ENCODE peak calls at places on chromosome 21, in six cellular contexts. V is uterus, A is endodermal cell, R is A673, D is PC-3, M is ovary. S is an unnamed sample.

GRCh38 chr21:32393677-32394001 is 827 bp upstream of the URB1 start:
- DNase-seq in V (no peak), A (no peak), R (no peak), D (no peak), M (no peak), S (no peak)

GRCh38 chr21:40616377-40616704 is 230.6 kb downstream of the DSCAM start:
- DNase-seq in V (no peak), A (no peak), R (no peak), D (no peak), M (no peak), S (no peak)

GRCh38 chr21:32463367-32463766 is 50.9 kb downstream of the EVA1C start:
- DNase-seq in V (peak), A (no peak), R (peak), D (peak), M (no peak), S (peak)

GRCh38 chr21:32088471-32088870 is 190.4 kb downstream of the MIS18A start:
- DNase-seq in V (no peak), A (no peak), R (no peak), D (no peak), M (no peak), S (no peak)

GRCh38 chr21:45460611-45461368 is 55.8 kb downstream of the COL18A1 start:
- DNase-seq in V (no peak), A (no peak), R (peak), D (peak), M (no peak), S (no peak)

GRCh38 chr21:41059871-41060270 is 108.1 kb upstream of the BACE2 start:
- DNase-seq in V (no peak), A (no peak), R (no peak), D (no peak), M (no peak), S (no peak)

GRCh38 chr21:20999567-21000169 is 1.5 kb downstream of the NCAM2 start:
- DNase-seq in V (no peak), A (peak), R (peak), D (peak), M (no peak), S (no peak)

GRCh38 chr21:41631564-41632461 is 123.9 kb upstream of the TMPRSS2 start:
- DNase-seq in V (no peak), A (no peak), R (no peak), D (peak), M (no peak), S (no peak)

GRCh38 chr21:42398414-42399030 is 2.7 kb upstream of the TMPRSS3 start:
- DNase-seq in V (no peak), A (no peak), R (no peak), D (no peak), M (no peak), S (no peak)

GRCh38 chr21:46154955-46155513 is 345 bp downstream of the FTCD start:
- DNase-seq in V (no peak), A (peak), R (no peak), D (no peak), M (peak), S (peak)

GRCh38 chr21:34073749-34074282 is 438 bp downstream of the MRPS6 start:
- DNase-seq in V (no peak), A (peak), R (peak), D (peak), M (peak), S (no peak)

GRCh38 chr21:34029724-34030528 is 43.5 kb upstream of the MRPS6 start:
- DNase-seq in V (peak), A (peak), R (peak), D (peak), M (no peak), S (no peak)

GRCh38 chr21:45957986-45958610 is 23.5 kb upstream of the COL6A1 start:
- DNase-seq in V (peak), A (no peak), R (no peak), D (no peak), M (peak), S (peak)

GRCh38 chr21:43692949-43693348 is 26.0 kb upstream of the PDXK start:
- DNase-seq in V (no peak), A (no peak), R (no peak), D (no peak), M (no peak), S (no peak)

GRCh38 chr21:43345746-43346409 is 81.1 kb downstream of the SIK1 start:
- DNase-seq in V (no peak), A (no peak), R (no peak), D (peak), M (no peak), S (no peak)

GRCh38 chr21:14403681-14404318 is 20.9 kb upstream of the HSPA13 start:
- DNase-seq in V (no peak), A (no peak), R (peak), D (peak), M (no peak), S (no peak)

GRCh38 chr21:24634749-24635148 is 972.5 kb downstream of the MRPL39 start:
- DNase-seq in V (no peak), A (no peak), R (no peak), D (no peak), M (no peak), S (no peak)

GRCh38 chr21:46650476-46651098 is 15.1 kb downstream of the PRMT2 start:
- DNase-seq in V (no peak), A (no peak), R (no peak), D (no peak), M (no peak), S (no peak)

GRCh38 chr21:44093761-44094160 is 13.4 kb upstream of the PWP2 start:
- DNase-seq in V (no peak), A (no peak), R (no peak), D (no peak), M (no peak), S (peak)

GRCh38 chr21:42279341-42279871 is 35.8 kb downstream of the TFF3 start:
- DNase-seq in V (no peak), A (no peak), R (no peak), D (no peak), M (no peak), S (no peak)

GRCh38 chr21:23639726-23640125 is 1967.6 kb downstream of the MRPL39 start:
- DNase-seq in V (no peak), A (no peak), R (no peak), D (peak), M (no peak), S (no peak)

GRCh38 chr21:42568834-42569731 is 55.4 kb downstream of the SLC37A1 start:
- DNase-seq in V (peak), A (peak), R (no peak), D (no peak), M (no peak), S (peak)

GRCh38 chr21:43727571-43728466 is 8.9 kb downstream of the PDXK start:
- DNase-seq in V (peak), A (peak), R (no peak), D (peak), M (peak), S (no peak)

GRCh38 chr21:18049461-18049860 is 195.2 kb upstream of the CHODL start:
- DNase-seq in V (no peak), A (no peak), R (no peak), D (no peak), M (no peak), S (no peak)

GRCh38 chr21:31557421-31557955 is 102.0 kb upstream of the SOD1 start:
- DNase-seq in V (no peak), A (peak), R (no peak), D (no peak), M (no peak), S (no peak)

GRCh38 chr21:33300701-33301631 is 23.8 kb upstream of the IFNAR1 start:
- DNase-seq in V (no peak), A (no peak), R (no peak), D (peak), M (no peak), S (no peak)

GRCh38 chr21:45322960-45323461 is 35.3 kb upstream of the POFUT2 start:
- DNase-seq in V (peak), A (peak), R (no peak), D (no peak), M (peak), S (peak)

GRCh38 chr21:45607922-45608295 is 35.6 kb upstream of the PCBP3 start:
- DNase-seq in V (no peak), A (peak), R (no peak), D (no peak), M (no peak), S (peak)

GRCh38 chr21:42171091-42172053 is 47.6 kb upstream of the ABCG1 start:
- DNase-seq in V (no peak), A (peak), R (no peak), D (peak), M (no peak), S (no peak)

GRCh38 chr21:44687671-44688070 is 5.7 kb upstream of the KRTAP12-1 start:
- DNase-seq in V (no peak), A (no peak), R (no peak), D (no peak), M (no peak), S (no peak)

GRCh38 chr21:29418813-29419212 is 120.1 kb downstream of the BACH1 start:
- DNase-seq in V (no peak), A (no peak), R (no peak), D (no peak), M (no peak), S (no peak)

GRCh38 chr21:29419422-29419821 is 120.7 kb downstream of the BACH1 start:
- DNase-seq in V (no peak), A (no peak), R (no peak), D (no peak), M (no peak), S (no peak)

GRCh38 chr21:29416268-29416667 is 117.5 kb downstream of the BACH1 start:
- DNase-seq in V (no peak), A (no peak), R (no peak), D (peak), M (no peak), S (no peak)

GRCh38 chr21:29413683-29414082 is 115.0 kb downstream of the BACH1 start:
- DNase-seq in V (no peak), A (no peak), R (no peak), D (no peak), M (no peak), S (no peak)
- H3K27ac ChIP-seq in V (no peak), A (no peak), R (no peak), D (no peak), M (no peak), S (no peak)

DNA sequence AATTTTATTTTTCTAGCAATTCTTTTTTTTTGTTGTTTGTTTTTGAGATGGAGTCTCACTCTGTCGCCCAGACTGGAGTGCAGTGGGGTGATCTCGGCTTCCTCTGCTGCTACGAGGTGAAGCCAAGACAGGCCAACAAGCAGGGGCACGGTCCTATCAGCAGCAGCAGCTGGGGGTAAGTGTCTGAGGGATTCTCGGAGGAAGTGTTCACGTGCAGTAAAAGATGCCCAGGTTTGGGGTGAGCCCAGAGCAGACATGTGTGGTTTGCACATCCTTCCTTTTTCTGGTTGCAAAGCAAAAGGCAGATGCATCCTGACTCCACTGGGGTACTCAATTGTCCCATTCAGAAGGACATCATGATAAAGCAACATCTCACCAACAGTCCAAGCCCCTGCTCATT is 27.7 kb downstream of the PIGP start:
- DNase-seq in V (no peak), A (no peak), R (no peak), D (no peak), M (no peak), S (no peak)
- TF ChIP-seq CTCF in V (no peak), A (no peak), R (no peak), D (no peak), M (no peak), S (no peak)

DNA sequence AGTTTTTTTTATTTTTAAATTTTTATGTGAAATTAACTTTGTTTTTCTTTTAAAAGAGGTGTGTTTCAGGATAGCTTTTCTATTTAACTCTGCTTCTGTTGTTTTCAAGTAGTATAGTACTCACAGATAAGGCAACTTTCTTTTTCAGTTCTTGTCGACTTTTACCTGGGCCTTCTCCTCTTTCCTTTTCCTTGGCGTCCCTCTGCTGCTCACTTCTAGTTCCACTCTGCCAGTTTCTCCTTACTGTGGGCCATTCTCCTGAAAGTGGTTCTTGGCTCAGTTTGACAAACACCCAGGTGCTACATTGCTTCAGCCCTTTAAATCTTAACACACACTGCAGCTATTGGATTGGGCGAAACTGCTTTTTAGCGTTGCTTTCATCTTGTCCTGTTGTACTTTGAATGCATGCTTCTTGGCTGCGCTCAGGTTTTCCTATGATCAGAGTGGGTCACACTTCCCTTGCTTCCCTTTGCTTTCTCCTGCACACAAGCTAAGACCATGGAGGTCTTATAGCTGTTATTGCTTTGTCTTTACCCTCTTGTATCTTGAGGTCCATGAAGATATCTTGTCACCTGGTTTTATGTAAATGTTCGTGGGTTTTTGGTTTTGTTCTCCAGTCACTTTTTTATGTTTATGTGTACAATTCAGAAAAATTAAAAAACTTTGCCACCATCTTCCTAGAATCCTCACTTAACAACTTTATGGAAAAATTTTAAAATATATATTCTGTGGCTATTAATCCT is 21.6 kb downstream of the GABPA start:
- DNase-seq in V (no peak), A (no peak), R (no peak), D (no peak), M (no peak), S (no peak)
- H3K27ac ChIP-seq in V (no peak), A (no peak), R (no peak), D (no peak), M (no peak), S (no peak)

GRCh38 chr21:39375446-39375845 is 26.6 kb upstream of the HMGN1 start:
- DNase-seq in V (no peak), A (no peak), R (no peak), D (no peak), M (no peak), S (no peak)

GRCh38 chr21:39377444-39378050 is 28.7 kb upstream of the HMGN1 start:
- DNase-seq in V (no peak), A (peak), R (no peak), D (peak), M (no peak), S (no peak)

GRCh38 chr21:39374046-39374445 is 25.2 kb upstream of the HMGN1 start:
- DNase-seq in V (no peak), A (no peak), R (no peak), D (no peak), M (no peak), S (no peak)

GRCh38 chr21:39367783-39368182 is 18.9 kb upstream of the HMGN1 start:
- DNase-seq in V (no peak), A (no peak), R (no peak), D (no peak), M (no peak), S (no peak)

DNA sequence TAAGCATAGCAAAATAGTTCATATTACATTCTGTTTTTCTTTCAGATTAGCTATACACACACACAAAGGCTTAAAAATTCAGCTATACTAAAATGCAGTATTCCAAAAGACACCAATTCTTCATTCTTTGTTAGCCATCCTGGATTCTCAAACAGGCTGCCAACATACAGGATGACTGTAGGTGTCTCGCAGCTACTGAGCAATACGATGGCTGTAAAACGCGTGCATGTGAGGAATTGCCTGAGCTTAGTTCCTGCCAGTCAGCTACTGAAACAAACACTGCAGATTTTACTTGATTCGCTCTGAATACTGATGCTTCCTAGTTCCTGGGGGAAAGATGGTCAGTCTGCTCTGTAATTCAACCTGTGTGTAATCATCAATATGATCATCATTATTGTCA is 24.7 kb upstream of the HMGN1 start:
- DNase-seq in V (no peak), A (peak), R (peak), D (peak), M (no peak), S (no peak)
- TF ChIP-seq CTCF in V (no peak), A (peak), R (peak), D (peak), M (no peak), S (no peak)

GRCh38 chr21:27244356-27244755 is 277.5 kb upstream of the ADAMTS5 start:
- DNase-seq in V (no peak), A (no peak), R (no peak), D (no peak), M (no peak), S (no peak)
- H3K27ac ChIP-seq in V (no peak), A (no peak), R (no peak), D (no peak), M (no peak), S (peak)

DNA sequence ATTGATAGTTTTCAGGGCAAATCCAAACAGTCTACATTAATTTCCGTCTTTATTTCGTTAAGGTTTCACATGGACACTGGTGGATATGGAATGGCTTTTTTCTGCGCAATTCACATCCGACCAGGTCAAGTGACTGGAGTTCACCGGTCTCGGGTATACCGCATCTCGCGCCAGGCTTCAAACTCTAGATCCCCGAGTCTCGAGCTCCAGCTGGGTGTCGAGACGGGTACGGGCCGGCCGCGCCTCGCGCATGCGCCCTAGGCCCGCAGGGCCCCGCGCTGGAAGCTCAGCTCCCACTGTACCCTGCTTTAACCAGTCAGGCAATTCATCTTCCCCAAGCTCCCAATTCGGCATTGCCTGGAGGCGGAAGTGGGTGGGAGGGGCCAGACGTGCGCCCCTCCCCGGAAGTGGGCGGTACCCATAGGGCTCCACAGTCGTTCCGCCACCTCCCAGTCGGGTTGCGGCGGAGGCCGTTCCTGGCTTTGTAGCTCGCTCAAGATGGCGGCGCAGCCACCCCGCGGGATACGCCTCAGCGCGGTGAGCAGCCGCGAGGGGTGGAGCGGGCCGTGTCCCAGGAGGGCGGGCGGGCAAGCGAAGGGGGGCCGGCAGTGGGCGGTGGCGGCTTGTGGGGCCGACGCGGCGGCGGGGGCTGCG is at the start of gene MORC3:
- DNase-seq in V (peak), A (peak), R (peak), D (peak), M (peak), S (peak)
- TF ChIP-seq CTCF in V (no peak), A (no peak), R (no peak), D (no peak), M (no peak), S (no peak)

GRCh38 chr21:35352066-35352770 is 303.1 kb upstream of the RUNX1 start:
- DNase-seq in V (no peak), A (no peak), R (no peak), D (no peak), M (no peak), S (no peak)

GRCh38 chr21:35354078-35354477 is 305.0 kb upstream of the RUNX1 start:
- DNase-seq in V (no peak), A (no peak), R (no peak), D (no peak), M (no peak), S (no peak)

GRCh38 chr21:35351434-35351833 is 302.3 kb upstream of the RUNX1 start:
- DNase-seq in V (no peak), A (no peak), R (no peak), D (no peak), M (no peak), S (no peak)

GRCh38 chr21:35350965-35351364 is 301.9 kb upstream of the RUNX1 start:
- DNase-seq in V (no peak), A (no peak), R (no peak), D (no peak), M (no peak), S (no peak)

DNA sequence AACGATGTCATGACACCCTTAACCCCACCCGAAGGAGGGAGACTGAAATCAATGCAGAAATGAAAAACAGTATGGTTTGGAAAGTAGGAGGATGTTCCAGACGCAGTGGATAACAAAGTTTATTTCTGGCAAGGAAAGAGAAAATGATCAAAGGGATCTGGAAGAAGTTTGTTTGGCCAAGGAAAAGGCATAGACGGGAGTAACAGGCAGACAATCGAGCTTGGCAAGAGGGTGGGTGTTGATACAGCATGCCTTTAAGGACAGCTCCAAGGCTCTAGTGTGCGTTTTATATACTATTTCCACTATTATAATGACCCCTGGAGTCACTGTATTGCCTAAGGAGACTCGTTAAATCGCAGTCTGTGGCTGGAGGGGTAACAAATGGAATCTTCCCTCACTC is 303.7 kb upstream of the RUNX1 start:
- DNase-seq in V (no peak), A (no peak), R (no peak), D (no peak), M (no peak), S (no peak)
- H3K27ac ChIP-seq in V (no peak), A (no peak), R (no peak), D (no peak), M (no peak), S (no peak)